ENCODE peak calls at places on chromosomes 7 and 10, in five cellular contexts. Y is NCI-H2081; Q is activated CD4-positive, alpha-beta T cell treated with anti-CD3 and anti-CD28 coated beads for 24 hours; S is GM19239; O is fibroblast of lung. H is an unnamed sample.

GRCh38 chr7:77395543-77395942 is 20.6 kb downstream of the GSAP start:
- DNase-seq in Y (no peak), Q (no peak), S (no peak), O (no peak), H (no peak)

GRCh38 chr7:473870-474604 is 45.6 kb downstream of the PDGFA start:
- DNase-seq in Y (no peak), Q (no peak), S (no peak), O (no peak), H (no peak)

GRCh38 chr7:93601363-93601762 is 26.8 kb upstream of the CALCR start:
- DNase-seq in Y (no peak), Q (no peak), S (no peak), O (peak; percentile 1), H (no peak)

GRCh38 chr10:132577350-132578005 is 39.9 kb downstream of the INPP5A start:
- DNase-seq in Y (no peak), Q (no peak), S (no peak), O (no peak), H (no peak)

GRCh38 chr10:100340948-100341847 is 5.8 kb upstream of the SCD start:
- DNase-seq in Y (peak; percentile 65), Q (no peak), S (no peak), O (no peak), H (no peak)

GRCh38 chr7:140039896-140040295 is 22.9 kb downstream of the PARP12 start:
- DNase-seq in Y (no peak), Q (no peak), S (no peak), O (no peak), H (no peak)

GRCh38 chr7:147509052-147509480 is 1081.5 kb upstream of the C7orf33 start:
- DNase-seq in Y (no peak), Q (no peak), S (no peak), O (peak; percentile 53), H (no peak)

GRCh38 chr7:106485031-106485551 is 175.9 kb downstream of the CCDC71L start:
- DNase-seq in Y (no peak), Q (no peak), S (no peak), O (peak; percentile 92), H (peak; percentile 93)

GRCh38 chr7:151659219-151659618 is 139.5 kb upstream of the RHEB start:
- DNase-seq in Y (no peak), Q (no peak), S (no peak), O (no peak), H (no peak)

GRCh38 chr10:15859865-15860691 is at the start of gene MINDY3:
- DNase-seq in Y (peak; percentile 74), Q (peak; percentile 74), S (peak; percentile 58), O (peak; percentile 75), H (peak; percentile 74)

GRCh38 chr7:93719546-93719945 is 145.0 kb upstream of the CALCR start:
- DNase-seq in Y (no peak), Q (no peak), S (no peak), O (peak; percentile 97), H (peak; percentile 94)

GRCh38 chr7:39733881-39734571 is 110.7 kb downstream of the RALA start:
- DNase-seq in Y (no peak), Q (no peak), S (no peak), O (peak; percentile 95), H (peak; percentile 93)

GRCh38 chr7:105581066-105581811 is at the start of gene EFCAB10:
- DNase-seq in Y (peak; percentile 64), Q (peak; percentile 21), S (peak; percentile 82), O (peak; percentile 58), H (peak; percentile 69)

GRCh38 chr7:20440472-20441105 is 109.9 kb downstream of the ITGB8 start:
- DNase-seq in Y (peak; percentile 7), Q (no peak), S (no peak), O (peak; percentile 20), H (peak; percentile 33)

GRCh38 chr7:2003451-2003930 is 229.3 kb downstream of the MAD1L1 start:
- DNase-seq in Y (no peak), Q (no peak), S (no peak), O (no peak), H (no peak)

GRCh38 chr7:97506728-97507127 is 225.2 kb upstream of the TAC1 start:
- DNase-seq in Y (no peak), Q (no peak), S (no peak), O (no peak), H (no peak)

GRCh38 chr7:75866497-75867389 is 12.1 kb upstream of the RHBDD2 start:
- DNase-seq in Y (peak; percentile 60), Q (no peak), S (peak; percentile 61), O (peak; percentile 50), H (peak; percentile 74)

GRCh38 chr10:33073641-33074410 is 115.8 kb upstream of the ITGB1 start:
- DNase-seq in Y (no peak), Q (no peak), S (no peak), O (no peak), H (no peak)

GRCh38 chr10:62335326-62335725 is 38.8 kb upstream of the ZNF365 start:
- DNase-seq in Y (no peak), Q (no peak), S (no peak), O (peak; percentile 57), H (no peak)

GRCh38 chr7:3210531-3210930 is 90.5 kb upstream of the SDK1 start:
- DNase-seq in Y (no peak), Q (no peak), S (no peak), O (no peak), H (no peak)

GRCh38 chr7:129778770-129779601 is 167.5 kb downstream of the NRF1 start:
- DNase-seq in Y (peak; percentile 12), Q (no peak), S (no peak), O (no peak), H (no peak)

GRCh38 chr7:44990520-44991023 is 9.4 kb upstream of the CCM2 start:
- DNase-seq in Y (no peak), Q (no peak), S (no peak), O (peak; percentile 91), H (no peak)

GRCh38 chr7:89761173-89761572 is 393.1 kb upstream of the STEAP1 start:
- DNase-seq in Y (no peak), Q (no peak), S (no peak), O (no peak), H (no peak)

GRCh38 chr10:5890519-5890878 is 456 bp downstream of the FBH1 start:
- DNase-seq in Y (no peak), Q (peak; percentile 9), S (no peak), O (peak; percentile 6), H (peak; percentile 33)

GRCh38 chr10:3652886-3653285 is 132.1 kb downstream of the KLF6 start:
- DNase-seq in Y (no peak), Q (no peak), S (no peak), O (no peak), H (no peak)

GRCh38 chr10:95306851-95307250 is 16.0 kb upstream of the PDLIM1 start:
- DNase-seq in Y (no peak), Q (no peak), S (no peak), O (no peak), H (no peak)

GRCh38 chr7:151422212-151422611 is 12.4 kb upstream of the WDR86 start:
- DNase-seq in Y (no peak), Q (no peak), S (no peak), O (no peak), H (no peak)

GRCh38 chr7:113797420-113797995 is 121.3 kb downstream of the PPP1R3A start:
- DNase-seq in Y (no peak), Q (no peak), S (no peak), O (peak; percentile 25), H (no peak)

GRCh38 chr10:124745678-124746077 is 1.5 kb upstream of the FAM53B start:
- DNase-seq in Y (no peak), Q (no peak), S (no peak), O (peak; percentile 38), H (peak; percentile 75)

GRCh38 chr7:2956076-2956475 is 87.6 kb downstream of the CARD11 start:
- DNase-seq in Y (no peak), Q (no peak), S (no peak), O (no peak), H (no peak)

GRCh38 chr7:70384891-70385290 is 747.1 kb upstream of the GALNT17 start:
- DNase-seq in Y (no peak), Q (no peak), S (no peak), O (peak; percentile 94), H (peak; percentile 64)

GRCh38 chr10:119654540-119654939 is 3.4 kb downstream of the BAG3 start:
- DNase-seq in Y (no peak), Q (no peak), S (no peak), O (no peak), H (no peak)

GRCh38 chr7:44236333-44236728 is 35.6 kb downstream of the YKT6 start:
- DNase-seq in Y (no peak), Q (no peak), S (no peak), O (no peak), H (no peak)

GRCh38 chr7:288671-289101 is 1.3 kb upstream of the FOXL3 start:
- DNase-seq in Y (no peak), Q (no peak), S (no peak), O (no peak), H (no peak)

GRCh38 chr7:74164985-74165456 is 9.1 kb upstream of the EIF4H start:
- DNase-seq in Y (no peak), Q (no peak), S (no peak), O (peak; percentile 25), H (peak; percentile 58)

GRCh38 chr7:135281363-135281949 is 47.8 kb downstream of the STRA8 start:
- DNase-seq in Y (peak; percentile 88), Q (peak; percentile 72), S (peak; percentile 71), O (peak; percentile 77), H (peak; percentile 87)

GRCh38 chr7:121504478-121504877 is 108.4 kb upstream of the FAM3C start:
- DNase-seq in Y (no peak), Q (no peak), S (no peak), O (peak; percentile 93), H (peak; percentile 86)

GRCh38 chr7:114082934-114083647 is 164.3 kb upstream of the PPP1R3A start:
- DNase-seq in Y (peak; percentile 9), Q (no peak), S (no peak), O (peak; percentile 13), H (peak; percentile 32)

GRCh38 chr10:13839430-13839986 is 252.7 kb downstream of the PRPF18 start:
- DNase-seq in Y (no peak), Q (no peak), S (no peak), O (peak; percentile 92), H (peak; percentile 95)

GRCh38 chr10:122192142-122192541 is 79.0 kb upstream of the BTBD16 start:
- DNase-seq in Y (no peak), Q (no peak), S (no peak), O (no peak), H (no peak)